ENCODE peak calls at places on chromosomes 7 and 10, in nine cellular contexts. N is endodermal cell, T is HFF-Myc, E is AG09309, Y is fibroblast of mammary gland, W is BJ, K is type B pancreatic cell, V is lower lobe of right lung, J is nephron progenitor cell. U is an unnamed sample.

GRCh38 chr7:50653997-50654425 is 88.8 kb upstream of the DDC start:
- DNase-seq in N (peak; percentile 27), T (no peak), E (no peak), Y (peak; percentile 91), W (no peak), K (no peak), V (no peak), J (no peak), U (no peak)

GRCh38 chr7:100684534-100685042 is 9.5 kb downstream of the GIGYF1 start:
- DNase-seq in N (no peak), T (no peak), E (no peak), Y (no peak), W (no peak), K (no peak), V (no peak), J (no peak), U (peak; percentile 17)

GRCh38 chr10:113524539-113525490 is 28.0 kb upstream of the HABP2 start:
- DNase-seq in N (peak; percentile 58), T (no peak), E (no peak), Y (peak; percentile 19), W (no peak), K (no peak), V (no peak), J (no peak), U (no peak)

GRCh38 chr10:52653510-52653909 is 119.1 kb downstream of the MBL2 start:
- DNase-seq in N (no peak), T (no peak), E (no peak), Y (no peak), W (no peak), K (no peak), V (no peak), J (no peak), U (no peak)

GRCh38 chr7:142104550-142105527 is 6.7 kb upstream of the MGAM2 start:
- DNase-seq in N (no peak), T (no peak), E (no peak), Y (peak; percentile 13), W (no peak), K (no peak), V (no peak), J (no peak), U (no peak)

GRCh38 chr10:49328401-49329185 is 29.6 kb downstream of the C10orf71 start:
- DNase-seq in N (no peak), T (no peak), E (no peak), Y (no peak), W (no peak), K (peak; percentile 47), V (no peak), J (no peak), U (no peak)

GRCh38 chr10:84348860-84349259 is 20.5 kb downstream of the CCSER2 start:
- DNase-seq in N (no peak), T (no peak), E (peak; percentile 52), Y (peak; percentile 81), W (peak; percentile 52), K (no peak), V (no peak), J (no peak), U (no peak)

GRCh38 chr10:31123946-31124345 is 92.3 kb upstream of the ZNF438 start:
- DNase-seq in N (no peak), T (no peak), E (no peak), Y (no peak), W (no peak), K (peak; percentile 25), V (no peak), J (no peak), U (no peak)

GRCh38 chr7:98251251-98251843 is 685 bp downstream of the TECPR1 start:
- DNase-seq in N (no peak), T (no peak), E (no peak), Y (peak; percentile 30), W (no peak), K (no peak), V (peak; percentile 74), J (no peak), U (peak; percentile 46)

GRCh38 chr7:140342732-140343514 is 55.4 kb downstream of the SLC37A3 start:
- DNase-seq in N (peak; percentile 84), T (no peak), E (no peak), Y (peak; percentile 23), W (no peak), K (no peak), V (peak; percentile 69), J (peak; percentile 42), U (no peak)
- TF ChIP-seq CTCF in N (peak; percentile 87), T (peak; percentile 33), E (peak; percentile 38), Y (peak; percentile 38), W (peak; percentile 48), K (peak; percentile 66), V (peak; percentile 52), J (peak; percentile 48), U (peak; percentile 29)

GRCh38 chr10:29322918-29323317 is 34.0 kb downstream of the LYZL1 start:
- DNase-seq in N (peak; percentile 21), T (no peak), E (no peak), Y (no peak), W (no peak), K (no peak), V (no peak), J (no peak), U (no peak)
- TF ChIP-seq CTCF in N (no peak), T (no peak), E (no peak), Y (no peak), W (no peak), K (no peak), V (no peak), J (no peak), U (no peak)

DNA sequence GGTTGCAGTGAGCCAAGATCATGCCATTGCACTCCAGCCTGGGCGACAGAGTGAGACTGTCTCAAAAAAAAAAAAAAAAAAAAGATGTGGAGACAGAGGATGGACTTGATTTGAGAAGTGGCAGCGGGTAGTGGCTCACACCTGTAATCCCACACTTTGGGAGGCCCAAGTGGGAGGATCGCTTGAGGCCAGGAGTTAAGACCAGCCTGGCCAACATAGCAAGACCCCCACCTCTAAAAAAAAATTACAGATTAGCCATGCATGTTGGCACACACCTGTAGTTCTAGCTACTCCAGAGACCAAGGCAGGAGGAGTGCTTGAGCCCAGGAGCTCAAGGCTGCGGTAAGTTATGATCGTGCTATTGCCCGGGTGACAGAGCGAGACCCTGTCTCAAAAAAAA is 24.3 kb upstream of the ASCC1 start:
- DNase-seq in N (no peak), T (no peak), E (no peak), Y (no peak), W (no peak), K (no peak), V (no peak), J (no peak), U (no peak)
- TF ChIP-seq CTCF in N (no peak), T (no peak), E (no peak), Y (no peak), W (no peak), K (no peak), V (no peak), J (no peak), U (no peak)

GRCh38 chr10:100930368-100930767 is 17.6 kb downstream of the SLF2 start:
- DNase-seq in N (no peak), T (no peak), E (no peak), Y (no peak), W (no peak), K (no peak), V (no peak), J (no peak), U (no peak)
- TF ChIP-seq CTCF in N (peak; percentile 39), T (peak; percentile 4), E (no peak), Y (no peak), W (peak; percentile 29), K (peak; percentile 31), V (no peak), J (no peak), U (no peak)

GRCh38 chr10:128158024-128158795 is 32.0 kb upstream of the MKI67 start:
- DNase-seq in N (no peak), T (no peak), E (no peak), Y (no peak), W (no peak), K (no peak), V (no peak), J (no peak), U (no peak)
- TF ChIP-seq CTCF in N (no peak), T (no peak), E (no peak), Y (no peak), W (no peak), K (no peak), V (no peak), J (no peak), U (no peak)

GRCh38 chr7:132500727-132501410 is 75.4 kb downstream of the PLXNA4 start:
- DNase-seq in N (peak; percentile 84), T (no peak), E (peak; percentile 27), Y (peak; percentile 70), W (no peak), K (no peak), V (no peak), J (no peak), U (no peak)
- TF ChIP-seq CTCF in N (peak; percentile 74), T (no peak), E (peak; percentile 47), Y (peak; percentile 58), W (no peak), K (peak; percentile 27), V (peak; percentile 32), J (no peak), U (no peak)

DNA sequence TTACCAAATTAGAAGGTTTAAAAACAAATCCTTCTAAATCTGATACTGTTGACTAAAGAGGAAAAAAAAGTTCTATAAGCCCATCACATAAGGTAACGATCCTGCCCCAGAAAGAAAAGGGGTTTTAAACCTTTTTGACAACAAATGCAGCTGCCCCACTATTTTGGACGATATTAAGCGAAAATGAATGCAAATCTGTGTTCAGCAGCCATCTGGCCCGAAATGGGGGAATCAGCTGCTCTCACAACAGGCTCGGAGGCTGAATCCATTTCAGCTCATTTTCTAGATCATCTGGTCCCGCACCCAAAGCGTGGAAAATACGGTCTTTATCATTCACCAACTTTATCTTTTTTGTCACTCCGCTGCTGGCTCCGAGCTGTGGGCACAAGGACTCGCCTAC is 2.3 kb upstream of the EBF3 start:
- DNase-seq in N (no peak), T (no peak), E (no peak), Y (no peak), W (no peak), K (no peak), V (no peak), J (no peak), U (no peak)
- TF ChIP-seq CTCF in N (no peak), T (no peak), E (no peak), Y (no peak), W (no peak), K (no peak), V (no peak), J (no peak), U (no peak)

GRCh38 chr10:80528185-80528700 is 9.5 kb upstream of the SH2D4B start:
- DNase-seq in N (no peak), T (no peak), E (no peak), Y (no peak), W (no peak), K (no peak), V (no peak), J (no peak), U (no peak)

GRCh38 chr10:80530816-80531215 is 6.9 kb upstream of the SH2D4B start:
- DNase-seq in N (no peak), T (no peak), E (no peak), Y (no peak), W (no peak), K (no peak), V (no peak), J (no peak), U (no peak)

GRCh38 chr10:80529604-80530003 is 8.1 kb upstream of the SH2D4B start:
- DNase-seq in N (no peak), T (no peak), E (no peak), Y (no peak), W (no peak), K (no peak), V (no peak), J (no peak), U (no peak)

GRCh38 chr10:80528901-80529300 is 8.8 kb upstream of the SH2D4B start:
- DNase-seq in N (no peak), T (no peak), E (no peak), Y (no peak), W (no peak), K (no peak), V (no peak), J (no peak), U (no peak)

GRCh38 chr10:80530251-80530650 is 7.5 kb upstream of the SH2D4B start:
- DNase-seq in N (peak; percentile 63), T (no peak), E (no peak), Y (peak; percentile 29), W (no peak), K (no peak), V (no peak), J (no peak), U (no peak)
- TF ChIP-seq CTCF in N (peak; percentile 46), T (peak; percentile 37), E (peak; percentile 37), Y (peak; percentile 30), W (peak; percentile 29), K (no peak), V (peak; percentile 38), J (no peak), U (peak; percentile 5)